ENCODE peak calls at places on chromosomes 16 and 17, in six cellular contexts. E is pons; N is mesenchymal stem cell; G is stimulated activated CD8-positive, alpha-beta memory T cell treated with anti-CD3 and anti-CD28 coated beads, Interleukin-7, amount 100 ng/mL, for 24 hours; S is NK-92 treated with Interleukin-12 subunit alpha and Interleukin-12 subunit beta, amount 100 ng/mL, for 24 hours; C is NCI-H2081 treated with DMSO at 0.1 percent for 48 hours. W is an unnamed sample.

GRCh38 chr17:70677783-70678647 is 508.7 kb downstream of the KCNJ2 start:
- DNase-seq in C (no peak), E (no peak), N (no peak), G (no peak), S (no peak), W (peak; percentile 33)

GRCh38 chr16:1920727-1921155 is 2.5 kb upstream of the HS3ST6 start:
- DNase-seq in N (peak; percentile 28), S (no peak), G (no peak), E (no peak), C (no peak), W (no peak)

GRCh38 chr16:9402293-9402865 is 310.9 kb downstream of the HAPSTR1 start:
- DNase-seq in C (no peak), E (no peak), N (no peak), G (no peak), S (no peak), W (no peak)

GRCh38 chr16:11198817-11199216 is 57.2 kb downstream of the SOCS1 start:
- DNase-seq in N (no peak), E (no peak), S (no peak), G (no peak), C (no peak), W (no peak)

GRCh38 chr17:57810740-57811632 is 38.9 kb downstream of the MRPS23 start:
- DNase-seq in N (no peak), G (no peak), S (no peak), E (peak; percentile 69), C (peak; percentile 98), W (no peak)

GRCh38 chr17:48374650-48375230 is 55.3 kb downstream of the SKAP1 start:
- DNase-seq in C (no peak), N (peak; percentile 14), G (no peak), S (no peak), E (no peak), W (no peak)

GRCh38 chr17:55612691-55613141 is 101.5 kb upstream of the SMIM36 start:
- DNase-seq in E (no peak), N (no peak), G (no peak), S (no peak), C (no peak), W (no peak)

GRCh38 chr16:89918453-89919347 is at the start of gene MC1R:
- DNase-seq in G (no peak), S (no peak), E (no peak), N (peak; percentile 71), C (no peak), W (no peak)

GRCh38 chr16:17026600-17027242 is 444.0 kb downstream of the XYLT1 start:
- DNase-seq in S (peak; percentile 16), C (no peak), G (no peak), N (no peak), E (no peak), W (no peak)

GRCh38 chr17:79188048-79188447 is 113.4 kb downstream of the ENGASE start:
- DNase-seq in G (no peak), N (no peak), C (no peak), E (no peak), S (no peak), W (peak; percentile 52)

GRCh38 chr17:21288581-21289017 is 4.1 kb downstream of the MAP2K3 start:
- DNase-seq in G (no peak), E (no peak), N (peak; percentile 41), S (no peak), C (no peak), W (no peak)

GRCh38 chr17:19415806-19416775 is 5.1 kb downstream of the RNF112 start:
- DNase-seq in G (no peak), S (no peak), C (no peak), E (no peak), N (no peak), W (no peak)

GRCh38 chr16:90015586-90016338 is 3.5 kb downstream of the DBNDD1 start:
- DNase-seq in S (no peak), N (no peak), G (no peak), E (no peak), C (no peak), W (no peak)

GRCh38 chr17:17935321-17936271 is 36.6 kb downstream of the TOM1L2 start:
- DNase-seq in S (no peak), E (no peak), G (no peak), C (no peak), N (peak; percentile 91), W (no peak)

GRCh38 chr17:82126479-82127314 is 28.7 kb upstream of the FASN start:
- DNase-seq in G (peak; percentile 25), C (no peak), N (no peak), S (no peak), E (no peak), W (no peak)

GRCh38 chr16:800834-801488 is 427 bp upstream of the GNG13 start:
- DNase-seq in S (no peak), C (no peak), N (no peak), E (no peak), G (no peak), W (no peak)

GRCh38 chr17:30244853-30245385 is 9.4 kb upstream of the SLC6A4 start:
- DNase-seq in G (no peak), C (no peak), E (no peak), N (peak; percentile 36), S (no peak), W (no peak)

GRCh38 chr17:31515226-31515759 is 123.8 kb downstream of the RAB11FIP4 start:
- DNase-seq in E (no peak), G (no peak), S (no peak), N (no peak), C (no peak), W (no peak)

GRCh38 chr17:297758-298157 is 54.8 kb downstream of the RPH3AL start:
- DNase-seq in N (no peak), S (no peak), E (no peak), C (no peak), G (no peak), W (peak; percentile 42)

GRCh38 chr17:17729620-17730249 is 48.5 kb downstream of the RAI1 start:
- DNase-seq in G (no peak), C (peak; percentile 0), E (peak; percentile 50), N (peak; percentile 23), S (no peak), W (no peak)

GRCh38 chr16:84885024-84885910 is 65.5 kb downstream of the CRISPLD2 start:
- DNase-seq in S (no peak), C (no peak), N (no peak), E (peak; percentile 81), G (no peak), W (no peak)

GRCh38 chr16:1216296-1216619 is 8.8 kb downstream of the TPSG1 start:
- DNase-seq in C (no peak), E (no peak), G (no peak), N (no peak), S (no peak), W (no peak)

GRCh38 chr17:40345161-40346034 is 19.1 kb downstream of the GJD3 start:
- DNase-seq in N (peak; percentile 55), G (no peak), C (no peak), S (no peak), E (no peak), W (peak; percentile 90)

GRCh38 chr17:3935140-3935542 is 18.9 kb upstream of the P2RX1 start:
- DNase-seq in E (peak; percentile 35), N (peak; percentile 79), G (no peak), S (no peak), C (no peak), W (peak; percentile 80)

GRCh38 chr16:35798885-35799426 is 2339.5 kb downstream of the TP53TG3F start:
- DNase-seq in G (no peak), S (no peak), C (peak; percentile 38), N (no peak), E (no peak), W (no peak)

GRCh38 chr16:31471875-31472558 is at the start of gene TGFB1I1:
- DNase-seq in S (no peak), C (no peak), N (peak; percentile 78), G (no peak), E (no peak), W (peak; percentile 47)

GRCh38 chr16:1481906-1482835 is 6.6 kb downstream of the PTX4 start:
- DNase-seq in E (no peak), C (no peak), S (no peak), G (no peak), N (no peak), W (no peak)

GRCh38 chr17:39608601-39609000 is 881 bp upstream of the NEUROD2 start:
- DNase-seq in G (no peak), C (no peak), N (no peak), E (no peak), S (no peak), W (no peak)

GRCh38 chr17:47717845-47718621 is 15.0 kb upstream of the TBX21 start:
- DNase-seq in S (no peak), E (no peak), G (no peak), N (no peak), C (no peak), W (no peak)

GRCh38 chr16:88382491-88383400 is at the start of gene ZNF469:
- DNase-seq in E (no peak), N (peak; percentile 41), C (no peak), S (no peak), G (no peak), W (peak; percentile 22)

GRCh38 chr17:55735784-55736405 is 13.2 kb upstream of the TMEM100 start:
- DNase-seq in E (no peak), N (peak; percentile 76), S (no peak), G (no peak), C (no peak), W (no peak)

GRCh38 chr17:14755002-14755401 is 454.1 kb downstream of the HS3ST3B1 start:
- DNase-seq in S (no peak), C (no peak), N (peak; percentile 49), E (no peak), G (no peak), W (no peak)

GRCh38 chr17:58517378-58517927 is 3.0 kb upstream of the MTMR4 start:
- DNase-seq in S (no peak), N (no peak), G (no peak), E (no peak), C (no peak), W (no peak)

GRCh38 chr16:49049191-49049590 is 232.4 kb downstream of the CBLN1 start:
- DNase-seq in G (no peak), S (no peak), E (peak; percentile 16), C (no peak), N (no peak), W (no peak)

GRCh38 chr16:85415196-85415988 is 197.7 kb upstream of the GSE1 start:
- DNase-seq in C (no peak), N (peak; percentile 35), S (no peak), E (no peak), G (no peak), W (peak; percentile 15)

GRCh38 chr17:4679652-4680051 is 24.3 kb downstream of the PELP1 start:
- DNase-seq in G (no peak), C (no peak), E (no peak), S (no peak), N (peak; percentile 72), W (no peak)

GRCh38 chr17:46063239-46063638 is 64.2 kb downstream of the STH start:
- DNase-seq in G (no peak), S (no peak), N (peak; percentile 70), E (no peak), C (no peak), W (no peak)

GRCh38 chr17:1491406-1492248 is 859 bp downstream of the MYO1C start:
- DNase-seq in G (no peak), S (no peak), E (no peak), C (no peak), N (peak; percentile 57), W (peak; percentile 79)

W was measured in right lobe of liver.